ENCODE peak calls at places on chromosomes 6 and 20, in ten cellular contexts. A, N, G, F, X, T, M, U, K and P are unnamed samples.

GRCh38 chr6:143538374-143538773 is 26.9 kb upstream of the FUCA2 start:
- DNase-seq in A (no peak), N (no peak), G (no peak), F (no peak), X (no peak), T (no peak), M (no peak), U (no peak), K (no peak), P (no peak)

GRCh38 chr20:9829835-9830234 is 9.0 kb downstream of the PAK5 start:
- DNase-seq in A (no peak), N (no peak), G (no peak), F (no peak), X (peak; percentile 45), T (no peak), M (no peak), U (no peak), K (no peak), P (no peak)

GRCh38 chr20:47020231-47020630 is 125.6 kb downstream of the EYA2 start:
- DNase-seq in A (no peak), N (no peak), G (no peak), F (no peak), X (no peak), T (no peak), M (no peak), U (no peak), K (no peak), P (no peak)

GRCh38 chr6:133286765-133287164 is 45.6 kb downstream of the EYA4 start:
- DNase-seq in A (no peak), N (no peak), G (no peak), F (no peak), X (no peak), T (no peak), M (no peak), U (no peak), K (no peak), P (no peak)

GRCh38 chr20:45987108-45987780 is 15.2 kb upstream of the ZNF335 start:
- DNase-seq in A (peak; percentile 88), N (peak; percentile 77), G (peak; percentile 86), F (peak; percentile 78), X (peak; percentile 95), T (peak; percentile 79), M (no peak), U (peak; percentile 64), K (peak; percentile 91), P (no peak)

GRCh38 chr6:89940225-89941027 is 46.2 kb downstream of the GJA10 start:
- DNase-seq in A (peak; percentile 56), N (peak; percentile 82), G (peak; percentile 70), F (peak; percentile 71), X (no peak), T (peak; percentile 67), M (no peak), U (peak; percentile 82), K (peak; percentile 83), P (no peak)

GRCh38 chr20:22411568-22412450 is 172.6 kb downstream of the FOXA2 start:
- DNase-seq in A (peak; percentile 69), N (peak; percentile 69), G (peak; percentile 97), F (no peak), X (no peak), T (peak; percentile 51), M (no peak), U (peak; percentile 34), K (no peak), P (no peak)

GRCh38 chr6:155311076-155311475 is 3.2 kb downstream of the TFB1M start:
- DNase-seq in A (no peak), N (no peak), G (no peak), F (no peak), X (no peak), T (peak; percentile 60), M (no peak), U (no peak), K (no peak), P (no peak)

GRCh38 chr6:81859884-81860283 is 107.4 kb upstream of the TENT5A start:
- DNase-seq in A (no peak), N (no peak), G (no peak), F (no peak), X (no peak), T (no peak), M (no peak), U (peak; percentile 51), K (no peak), P (no peak)

GRCh38 chr6:161631676-161632194 is 357.9 kb upstream of the AGPAT4 start:
- DNase-seq in A (no peak), N (no peak), G (no peak), F (no peak), X (no peak), T (no peak), M (no peak), U (no peak), K (peak; percentile 51), P (no peak)

GRCh38 chr6:88574666-88575065 is 388.8 kb downstream of the RNGTT start:
- DNase-seq in A (no peak), N (no peak), G (no peak), F (no peak), X (no peak), T (no peak), M (no peak), U (no peak), K (no peak), P (no peak)

GRCh38 chr6:12602342-12602741 is 114.2 kb upstream of the PHACTR1 start:
- DNase-seq in A (no peak), N (no peak), G (no peak), F (no peak), X (no peak), T (no peak), M (no peak), U (no peak), K (no peak), P (no peak)
- H3K4me1 ChIP-seq in A (no peaks in the 10 kb centered on the region), N (no peaks in the 10 kb centered on the region), G (peaks cover 48% of the 10 kb centered on the region), F (no peaks in the 10 kb centered on the region), X (peaks cover 3% of the 10 kb centered on the region), T (no peaks in the 10 kb centered on the region), M (no peaks in the 10 kb centered on the region), U (no peaks in the 10 kb centered on the region), K (no peaks in the 10 kb centered on the region), P (peaks cover 14% of the 10 kb centered on the region)

GRCh38 chr6:76683985-76684384 is 611.5 kb upstream of the IMPG1 start:
- DNase-seq in A (no peak), N (no peak), G (no peak), F (no peak), X (peak; percentile 54), T (no peak), M (no peak), U (no peak), K (no peak), P (no peak)

GRCh38 chr6:76682842-76683241 is 610.4 kb upstream of the IMPG1 start:
- DNase-seq in A (no peak), N (no peak), G (no peak), F (no peak), X (no peak), T (no peak), M (no peak), U (no peak), K (no peak), P (no peak)

GRCh38 chr6:76681781-76682180 is 609.3 kb upstream of the IMPG1 start:
- DNase-seq in A (no peak), N (no peak), G (no peak), F (no peak), X (no peak), T (no peak), M (no peak), U (no peak), K (no peak), P (no peak)

GRCh38 chr6:76684881-76685280 is 612.4 kb upstream of the IMPG1 start:
- DNase-seq in A (no peak), N (no peak), G (no peak), F (no peak), X (no peak), T (no peak), M (no peak), U (no peak), K (no peak), P (no peak)
- TF ChIP-seq EP300 in A (no peak), N (no peak), G (no peak), F (no peak), X (no peak), T (no peak), M (no peak), U (no peak), K (no peak), P (no peak)

GRCh38 chr20:654427-654770 is 1.4 kb upstream of the SRXN1 start:
- DNase-seq in A (no peak), N (no peak), G (no peak), F (no peak), X (no peak), T (no peak), M (no peak), U (no peak), K (no peak), P (no peak)

GRCh38 chr20:652611-653109 is 340 bp downstream of the SRXN1 start:
- DNase-seq in A (no peak), N (peak; percentile 74), G (no peak), F (peak; percentile 22), X (no peak), T (peak; percentile 33), M (no peak), U (peak; percentile 50), K (no peak), P (no peak)

GRCh38 chr20:651713-652610 is 1.0 kb downstream of the SRXN1 start:
- DNase-seq in A (peak; percentile 27), N (no peak), G (no peak), F (peak; percentile 27), X (no peak), T (no peak), M (no peak), U (no peak), K (no peak), P (no peak)

GRCh38 chr20:653110-653589 is at the start of gene SRXN1:
- DNase-seq in A (peak; percentile 86), N (peak; percentile 94), G (peak; percentile 93), F (peak; percentile 93), X (peak; percentile 90), T (peak; percentile 94), M (peak; percentile 96), U (peak; percentile 92), K (peak; percentile 97), P (peak; percentile 87)

DNA sequence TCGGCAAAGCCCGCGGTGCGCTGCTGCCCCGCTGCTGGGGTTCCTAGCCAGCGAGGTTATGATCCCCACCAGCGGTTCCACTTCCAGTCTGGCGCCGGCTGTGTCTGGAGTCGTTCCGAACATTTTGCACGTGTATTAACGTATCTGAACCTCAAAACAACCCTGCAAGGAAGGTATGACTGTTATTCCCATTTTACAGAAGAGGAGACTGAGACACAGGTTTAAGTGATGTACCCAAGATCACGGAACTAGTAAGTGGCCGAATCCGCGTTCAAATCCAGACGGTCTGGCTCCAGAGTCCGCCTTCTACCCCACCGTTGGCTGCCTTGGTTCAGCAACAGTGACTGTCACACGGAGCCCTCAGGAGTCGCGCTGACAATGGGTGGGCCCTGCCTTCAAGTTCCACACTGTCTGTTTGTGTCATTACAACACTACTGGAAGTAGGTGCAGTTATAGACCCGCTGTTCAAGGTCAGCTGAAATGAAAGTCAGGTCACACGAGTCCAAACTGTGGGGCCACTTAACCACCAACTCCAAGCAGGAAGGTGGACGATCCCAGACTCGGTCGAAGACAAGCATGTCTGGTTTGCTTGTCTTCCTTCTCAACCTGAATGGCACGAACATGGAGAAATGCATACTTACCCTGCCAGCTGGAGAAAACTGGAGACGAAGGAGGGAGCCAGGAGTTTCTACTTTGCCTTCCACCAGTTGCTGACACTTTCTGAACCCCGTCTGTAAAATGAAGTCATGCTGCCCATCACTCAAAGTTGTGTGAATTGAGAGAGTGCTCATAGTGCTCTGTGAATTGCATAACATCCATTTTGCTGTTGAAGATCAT is 808 bp upstream of the SRXN1 start:
- DNase-seq in A (peak; percentile 33), N (no peak), G (no peak), F (peak; percentile 22), X (no peak), T (no peak), M (no peak), U (peak; percentile 28), K (no peak), P (no peak)
- TF ChIP-seq CTCF in A (no peak), N (no peak), G (peak; percentile 14), F (no peak), X (no peak), T (no peak), M (no peak), U (no peak), K (no peak), P (no peak)

GRCh38 chr6:63660737-63661136 is 25.1 kb downstream of the PHF3 start:
- DNase-seq in A (no peak), N (no peak), G (no peak), F (no peak), X (no peak), T (no peak), M (no peak), U (no peak), K (no peak), P (no peak)
- H3K4me1 ChIP-seq in A (peaks cover 14% of the 10 kb centered on the region), N (no peaks in the 10 kb centered on the region), G (peaks cover 18% of the 10 kb centered on the region), F (peaks cover 11% of the 10 kb centered on the region), X (no peaks in the 10 kb centered on the region), T (peaks cover 80% of the 10 kb centered on the region), M (peaks cover 18% of the 10 kb centered on the region), U (peaks cover 7% of the 10 kb centered on the region), K (peaks cover 7% of the 10 kb centered on the region), P (peaks cover 22% of the 10 kb centered on the region)